ENCODE peak calls at places on chromosomes 2 and 18, in four cellular contexts. C is Karpas-422, H is hepatocyte, R is OCI-LY7. T is an unnamed sample.

GRCh38 chr18:54767094-54767493 is 61.2 kb upstream of the RAB27B start:
- DNase-seq in H (peak; percentile 38), C (no peak), R (no peak), T (peak; percentile 94)

GRCh38 chr2:200814276-200814815 is 2.6 kb downstream of the BZW1 start:
- DNase-seq in H (no peak), R (no peak), C (no peak), T (no peak)

GRCh38 chr2:130727286-130727924 is 1.5 kb upstream of the GPR148 start:
- DNase-seq in C (peak; percentile 86), H (peak; percentile 93), R (peak; percentile 88), T (peak; percentile 78)

GRCh38 chr2:110713508-110714362 is 18.6 kb upstream of the ACOXL start:
- DNase-seq in C (no peak), H (peak; percentile 67), R (no peak), T (peak; percentile 50)

GRCh38 chr2:241849616-241850543 is 8.8 kb downstream of the PDCD1 start:
- DNase-seq in R (no peak), H (no peak), C (no peak), T (no peak)

GRCh38 chr18:36519358-36519757 is 221.8 kb downstream of the FHOD3 start:
- DNase-seq in R (no peak), C (no peak), H (no peak), T (peak; percentile 7)

GRCh38 chr2:205800257-205800656 is 118.0 kb downstream of the NRP2 start:
- DNase-seq in H (no peak), C (no peak), R (no peak), T (no peak)

GRCh38 chr2:193103064-193103463 is 908.3 kb upstream of the TMEFF2 start:
- DNase-seq in R (no peak), C (no peak), H (peak; percentile 4), T (peak; percentile 75)

GRCh38 chr2:144849612-144850011 is 329.7 kb upstream of the ZEB2 start:
- DNase-seq in H (peak; percentile 29), R (no peak), C (no peak), T (no peak)

GRCh38 chr2:159086332-159086731 is 117.9 kb downstream of the TANC1 start:
- DNase-seq in C (no peak), H (no peak), R (no peak), T (no peak)

GRCh38 chr2:9081750-9082149 is 78.3 kb upstream of the MBOAT2 start:
- DNase-seq in R (no peak), H (no peak), C (no peak), T (no peak)

GRCh38 chr2:147790580-147790979 is 54.2 kb upstream of the ACVR2A start:
- DNase-seq in R (no peak), H (no peak), C (no peak), T (no peak)

GRCh38 chr2:142973160-142973821 is 95.8 kb downstream of the KYNU start:
- DNase-seq in H (no peak), C (no peak), R (no peak), T (no peak)

GRCh38 chr18:76252880-76253279 is 242.2 kb downstream of the ZNF516 start:
- DNase-seq in C (peak; percentile 76), R (peak; percentile 13), H (no peak), T (no peak)

GRCh38 chr2:225512873-225513580 is 113.5 kb downstream of the NYAP2 start:
- DNase-seq in H (peak; percentile 21), R (no peak), C (no peak), T (peak; percentile 49)

GRCh38 chr2:73172963-73173362 is 29.4 kb upstream of the NOTO start:
- DNase-seq in C (no peak), R (no peak), H (peak; percentile 21), T (no peak)

GRCh38 chr2:10305715-10306114 is 3.0 kb downstream of the HPCAL1 start:
- DNase-seq in H (peak; percentile 46), C (peak; percentile 64), R (peak; percentile 56), T (peak; percentile 52)
- H4K20me1 ChIP-seq in H (peaks cover 10% of the 10 kb centered on the region), C (peaks cover 18% of the 10 kb centered on the region), R (peaks cover 14% of the 10 kb centered on the region), T (peaks cover 74% of the 10 kb centered on the region)

DNA sequence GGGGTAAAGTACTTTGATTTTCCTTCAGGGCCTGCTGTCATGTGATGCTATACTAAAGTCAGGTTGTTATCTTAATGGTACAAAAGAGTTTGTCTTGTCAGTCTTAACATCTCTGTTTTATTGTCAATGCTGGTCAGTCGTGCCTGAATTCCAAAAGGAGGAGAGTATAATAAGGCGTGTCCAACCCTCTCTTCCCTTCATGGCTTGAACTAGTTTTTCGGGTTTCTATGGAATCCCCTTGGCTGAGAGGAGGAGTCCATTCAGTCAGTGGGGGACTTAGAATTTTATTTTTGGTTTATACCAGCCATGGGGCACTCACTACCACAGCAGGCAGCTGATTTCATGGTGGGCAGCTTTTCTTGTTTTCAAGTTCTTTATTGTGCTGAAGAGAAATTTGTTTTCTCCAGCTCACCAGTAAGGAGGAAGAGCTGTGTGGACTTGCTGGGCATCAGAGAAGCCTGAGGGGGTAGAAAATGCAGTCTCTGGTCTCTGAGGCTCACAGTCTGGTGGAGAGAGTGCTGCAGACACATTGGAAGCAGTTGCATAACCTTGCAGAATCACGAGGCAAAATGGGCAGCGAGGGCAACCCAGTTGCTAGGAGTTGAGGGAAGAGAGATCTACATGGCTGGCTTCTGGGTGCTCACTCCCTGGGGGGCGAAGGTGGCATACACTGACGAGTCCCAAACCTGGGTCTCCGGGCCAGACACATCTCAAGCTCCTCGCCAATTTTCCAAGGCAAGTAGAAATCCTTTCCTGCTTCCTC is 193.1 kb downstream of the ZBTB7C start:
- DNase-seq in H (no peak), R (no peak), C (no peak), T (peak; percentile 45)
- H3K27ac ChIP-seq in H (no peak overlapping the region), R (no peak overlapping the region), C (no peak overlapping the region), T (no peak overlapping the region)

GRCh38 chr2:42051168-42052125 is 3.6 kb downstream of the PKDCC start:
- DNase-seq in C (no peak), H (peak; percentile 65), R (no peak), T (no peak)
- H4K20me1 ChIP-seq in C (no peaks in the 10 kb centered on the region), H (no peaks in the 10 kb centered on the region), R (no peaks in the 10 kb centered on the region), T (no peaks in the 10 kb centered on the region)

DNA sequence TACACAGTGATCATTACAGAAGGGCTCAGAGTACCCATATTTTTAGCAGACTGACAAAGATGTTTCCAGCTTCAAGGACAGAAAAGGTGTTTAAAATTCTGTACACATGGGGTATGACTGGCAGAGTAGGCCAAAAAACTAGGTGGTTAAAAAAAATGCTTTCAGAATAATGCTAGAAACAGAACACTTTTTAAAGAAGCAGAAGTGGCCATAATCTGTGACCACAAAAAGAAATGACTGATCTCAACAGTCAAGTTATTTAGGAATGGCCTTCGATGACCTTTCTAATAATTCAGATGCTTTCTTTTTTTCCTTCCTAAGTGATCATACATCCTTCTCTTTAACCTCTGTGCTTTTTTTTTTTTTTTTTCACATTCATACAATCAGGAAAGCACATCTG is 4.1 kb upstream of the AQP4 start:
- DNase-seq in C (no peak), R (no peak), H (no peak), T (no peak)
- H3K27ac ChIP-seq in C (no peak overlapping the region), R (no peak overlapping the region), H (no peak overlapping the region), T (no peak overlapping the region)

T was measured in PC-3.